ENCODE peak calls at places on chromosomes 6 and 20, in eight cellular contexts. P, L, I, O, C, V, B and A are unnamed samples.

GRCh38 chr6:12649325-12649724 is 67.2 kb upstream of the PHACTR1 start:
- DNase-seq in O (no peak), P (no peak), V (no peak), I (no peak), C (no peak), B (no peak), L (no peak), A (no peak)

GRCh38 chr6:163634514-163635171 is 220.1 kb downstream of the QKI start:
- DNase-seq in O (no peak), C (no peak), B (no peak), P (no peak), V (no peak), L (no peak), I (no peak), A (no peak)

GRCh38 chr20:37414636-37415035 is 68.7 kb downstream of the SRC start:
- DNase-seq in O (no peak), V (no peak), C (peak; percentile 18), I (no peak), L (no peak), P (no peak), B (no peak), A (no peak)

GRCh38 chr6:14324042-14324441 is 206.5 kb downstream of the CD83 start:
- DNase-seq in V (no peak), I (no peak), P (peak; percentile 11), C (no peak), O (no peak), L (no peak), B (no peak), A (no peak)

GRCh38 chr20:25178563-25179438 is 16.7 kb upstream of the ENTPD6 start:
- DNase-seq in B (peak; percentile 79), V (peak; percentile 72), C (peak; percentile 63), L (peak; percentile 36), O (no peak), I (peak; percentile 38), P (peak; percentile 91), A (no peak)

GRCh38 chr6:157954150-157955117 is 27.2 kb upstream of the SYNJ2 start:
- DNase-seq in B (no peak), C (no peak), V (peak; percentile 36), L (no peak), O (no peak), P (peak; percentile 26), I (no peak), A (no peak)

GRCh38 chr6:161963634-161964244 is 689.9 kb upstream of the AGPAT4 start:
- DNase-seq in B (no peak), C (no peak), P (no peak), O (no peak), L (no peak), I (no peak), V (no peak), A (no peak)

GRCh38 chr20:44723391-44723790 is 8.2 kb downstream of the CCN5 start:
- DNase-seq in I (no peak), C (no peak), B (no peak), L (no peak), P (no peak), O (no peak), V (peak; percentile 63), A (no peak)

GRCh38 chr6:28408076-28408802 is 8.7 kb upstream of the ZSCAN12 start:
- DNase-seq in L (no peak), V (no peak), C (no peak), I (no peak), O (no peak), P (peak; percentile 17), B (no peak), A (no peak)

GRCh38 chr20:20780127-20780822 is 67.8 kb upstream of the RALGAPA2 start:
- DNase-seq in O (peak; percentile 29), P (no peak), C (peak; percentile 92), B (no peak), V (no peak), L (no peak), I (no peak), A (peak; percentile 9)

GRCh38 chr6:145544031-145544430 is 191.3 kb downstream of the EPM2A start:
- DNase-seq in C (no peak), V (no peak), P (peak; percentile 84), B (peak; percentile 35), I (peak; percentile 68), O (no peak), L (no peak), A (no peak)

GRCh38 chr20:6562111-6562510 is 205.4 kb upstream of the BMP2 start:
- DNase-seq in I (no peak), P (peak; percentile 88), L (no peak), O (no peak), V (no peak), C (no peak), B (peak; percentile 99), A (no peak)

GRCh38 chr6:95690328-95690727 is 113.0 kb downstream of the MANEA start:
- DNase-seq in B (no peak), P (no peak), I (no peak), V (no peak), O (no peak), L (no peak), C (no peak), A (no peak)

GRCh38 chr6:159044899-159045727 is at the start of gene TAGAP:
- DNase-seq in O (peak; percentile 55), B (peak; percentile 9), V (peak; percentile 60), L (peak; percentile 96), I (no peak), C (peak; percentile 87), P (peak; percentile 2), A (no peak)

GRCh38 chr6:159047896-159048685 is 3.3 kb upstream of the TAGAP start:
- DNase-seq in O (no peak), P (no peak), L (no peak), B (no peak), I (no peak), C (no peak), V (peak; percentile 70), A (no peak)

GRCh38 chr6:159043236-159043635 is 1.6 kb downstream of the TAGAP start:
- DNase-seq in V (no peak), B (no peak), L (peak; percentile 66), C (no peak), O (no peak), P (no peak), I (no peak), A (no peak)

GRCh38 chr6:159043986-159044385 is 805 bp downstream of the TAGAP start:
- DNase-seq in B (no peak), O (no peak), C (no peak), P (no peak), V (no peak), I (no peak), L (no peak), A (no peak)

GRCh38 chr6:159045826-159046225 is 1.0 kb upstream of the TAGAP start:
- DNase-seq in V (no peak), B (no peak), C (no peak), I (no peak), L (no peak), O (no peak), P (no peak), A (no peak)
- H3K27me3 ChIP-seq in V (no peaks in the 10 kb centered on the region), B (peaks cover 5% of the 10 kb centered on the region), C (no peaks in the 10 kb centered on the region), I (peaks cover 5% of the 10 kb centered on the region), L (no peaks in the 10 kb centered on the region), O (no peaks in the 10 kb centered on the region), P (peaks cover 40% of the 10 kb centered on the region), A (no peaks in the 10 kb centered on the region)

GRCh38 chr20:63777614-63778013 is 38.0 kb downstream of the SLC2A4RG start:
- DNase-seq in P (no peak), L (no peak), V (no peak), I (no peak), C (no peak), O (no peak), B (no peak), A (no peak)

GRCh38 chr20:63773571-63774347 is 34.2 kb downstream of the SLC2A4RG start:
- DNase-seq in I (no peak), C (no peak), O (no peak), B (no peak), P (no peak), L (no peak), V (peak; percentile 39), A (no peak)

GRCh38 chr20:63774348-63774735 is 34.8 kb downstream of the SLC2A4RG start:
- DNase-seq in P (no peak), C (peak; percentile 43), V (peak; percentile 37), O (no peak), B (no peak), L (no peak), I (no peak), A (no peak)

GRCh38 chr20:63772781-63773520 is 33.4 kb downstream of the SLC2A4RG start:
- DNase-seq in P (peak; percentile 11), B (no peak), L (no peak), V (peak; percentile 42), O (peak; percentile 43), C (no peak), I (no peak), A (no peak)

GRCh38 chr20:63775096-63775978 is 35.8 kb downstream of the SLC2A4RG start:
- DNase-seq in V (peak; percentile 50), B (peak; percentile 20), O (no peak), L (no peak), P (peak; percentile 19), I (no peak), C (peak; percentile 85), A (no peak)
- H3K4me3 ChIP-seq in V (no peak overlapping the region), B (peak overlapping the region; percentile 31), O (no peak overlapping the region), L (no peak overlapping the region), P (peak overlapping the region; percentile 18), I (peak overlapping the region; percentile 27), C (no peak overlapping the region), A (peak overlapping the region; percentile 49)

GRCh38 chr20:35319206-35320197 is 27.3 kb upstream of the FAM83C start:
- DNase-seq in P (peak; percentile 89), I (no peak), V (no peak), L (no peak), O (no peak), C (no peak), B (peak; percentile 69), A (no peak)

GRCh38 chr20:35316086-35316485 is 23.9 kb upstream of the FAM83C start:
- DNase-seq in B (no peak), V (no peak), C (no peak), O (no peak), L (no peak), P (no peak), I (no peak), A (no peak)

GRCh38 chr20:35315199-35316020 is 23.2 kb upstream of the FAM83C start:
- DNase-seq in B (no peak), O (no peak), I (no peak), V (peak; percentile 65), P (peak; percentile 58), C (no peak), L (no peak), A (no peak)

GRCh38 chr20:35318502-35319157 is 26.4 kb upstream of the FAM83C start:
- DNase-seq in V (no peak), I (no peak), L (no peak), B (peak; percentile 85), P (peak; percentile 90), C (no peak), O (peak; percentile 23), A (no peak)

GRCh38 chr20:35317416-35317815 is 25.2 kb upstream of the FAM83C start:
- DNase-seq in B (no peak), I (no peak), C (no peak), L (no peak), O (no peak), P (peak; percentile 18), V (no peak), A (no peak)
- H3K27ac ChIP-seq in B (peak overlapping the region; percentile 99), I (no peak overlapping the region), C (no peak overlapping the region), L (no peak overlapping the region), O (no peak overlapping the region), P (peak overlapping the region; percentile 16), V (no peak overlapping the region), A (no peak overlapping the region)

DNA sequence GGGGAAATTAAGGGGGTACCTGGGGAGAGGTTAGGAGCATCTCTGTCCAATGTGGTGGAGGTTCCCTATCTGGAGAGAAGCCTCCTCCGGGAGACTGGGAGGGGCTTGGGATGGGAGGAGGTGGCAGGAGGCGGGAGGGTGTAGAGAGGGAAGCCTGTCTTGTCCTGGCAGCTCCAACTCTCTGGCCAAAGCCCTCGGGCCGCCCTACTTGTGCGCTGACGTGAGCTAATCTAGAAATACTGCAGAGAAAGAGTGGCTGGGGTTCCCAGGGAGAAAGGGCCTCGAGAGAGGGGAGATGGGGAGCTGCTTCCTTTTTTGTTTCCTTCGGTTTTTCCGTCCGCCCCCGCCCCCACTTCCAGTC is 1.6 kb upstream of the SLC32A1 start:
- DNase-seq in B (no peak), I (no peak), V (no peak), O (no peak), P (no peak), C (no peak), L (no peak), A (no peak)
- H3K27me3 ChIP-seq in B (peaks cover 87% of the 10 kb centered on the region), I (peaks cover 76% of the 10 kb centered on the region), V (peaks cover 95% of the 10 kb centered on the region), O (peaks cover 98% of the 10 kb centered on the region), P (peaks cover 85% of the 10 kb centered on the region), C (no peaks in the 10 kb centered on the region), L (peaks cover 68% of the 10 kb centered on the region), A (peaks cover 35% of the 10 kb centered on the region)